ENCODE peak calls at places on chromosomes 13 and 19, in seven cellular contexts. One of them, this sample, is unnamed.

GRCh38 chr19:48338802-48339660 is 13.7 kb downstream of the EMP3 start:
- DNase-seq in neural progenitor cell: no peak
- DNase-seq in HuH-7.5: no peak
- DNase-seq in T1000: no peak
- DNase-seq in HEK293T: no peak
- DNase-seq in adipocyte: no peak
- DNase-seq in omental fat pad: no peak
- DNase-seq in this sample: peak; percentile 33

GRCh38 chr19:51101171-51101865 is 6.9 kb downstream of the CTU1 start:
- DNase-seq in neural progenitor cell: no peak
- DNase-seq in HuH-7.5: no peak
- DNase-seq in T1000: no peak
- DNase-seq in HEK293T: no peak
- DNase-seq in adipocyte: no peak
- DNase-seq in omental fat pad: no peak
- DNase-seq in this sample: no peak

GRCh38 chr13:46160474-46161066 is 21.4 kb downstream of the LCP1 start:
- DNase-seq in neural progenitor cell: peak; percentile 53
- DNase-seq in HuH-7.5: peak; percentile 68
- DNase-seq in T1000: no peak
- DNase-seq in HEK293T: peak; percentile 68
- DNase-seq in adipocyte: peak; percentile 75
- DNase-seq in omental fat pad: no peak
- DNase-seq in this sample: peak; percentile 85

GRCh38 chr13:95020298-95020987 is 280.8 kb downstream of the ABCC4 start:
- DNase-seq in neural progenitor cell: no peak
- DNase-seq in HuH-7.5: no peak
- DNase-seq in T1000: no peak
- DNase-seq in HEK293T: no peak
- DNase-seq in adipocyte: no peak
- DNase-seq in omental fat pad: no peak
- DNase-seq in this sample: no peak

GRCh38 chr19:35045667-35046300 is 4.3 kb downstream of the HPN start:
- DNase-seq in neural progenitor cell: peak; percentile 55
- DNase-seq in HuH-7.5: no peak
- DNase-seq in T1000: no peak
- DNase-seq in HEK293T: peak; percentile 40
- DNase-seq in adipocyte: no peak
- DNase-seq in omental fat pad: no peak
- DNase-seq in this sample: peak; percentile 36

GRCh38 chr19:42281175-42282035 is 12.4 kb downstream of the CIC start:
- DNase-seq in neural progenitor cell: peak; percentile 58
- DNase-seq in HuH-7.5: no peak
- DNase-seq in T1000: peak; percentile 14
- DNase-seq in HEK293T: no peak
- DNase-seq in adipocyte: peak; percentile 69
- DNase-seq in omental fat pad: no peak
- DNase-seq in this sample: peak; percentile 72

GRCh38 chr13:83350569-83350968 is 531.7 kb downstream of the SLITRK1 start:
- DNase-seq in neural progenitor cell: no peak
- DNase-seq in HuH-7.5: no peak
- DNase-seq in T1000: no peak
- DNase-seq in HEK293T: no peak
- DNase-seq in adipocyte: peak; percentile 42
- DNase-seq in omental fat pad: no peak
- DNase-seq in this sample: no peak

GRCh38 chr19:49930483-49931011 is 1.2 kb upstream of the NUP62 start:
- DNase-seq in neural progenitor cell: no peak
- DNase-seq in HuH-7.5: no peak
- DNase-seq in T1000: no peak
- DNase-seq in HEK293T: no peak
- DNase-seq in adipocyte: peak; percentile 24
- DNase-seq in omental fat pad: no peak
- DNase-seq in this sample: no peak

GRCh38 chr19:32362318-32362691 is 16.9 kb downstream of the ZNF507 start:
- DNase-seq in neural progenitor cell: no peak
- DNase-seq in HuH-7.5: no peak
- DNase-seq in T1000: no peak
- DNase-seq in HEK293T: no peak
- DNase-seq in adipocyte: no peak
- DNase-seq in omental fat pad: no peak
- DNase-seq in this sample: no peak

GRCh38 chr13:83980322-83980721 is 98.0 kb upstream of the SLITRK1 start:
- DNase-seq in neural progenitor cell: no peak
- DNase-seq in HuH-7.5: no peak
- DNase-seq in T1000: no peak
- DNase-seq in HEK293T: no peak
- DNase-seq in adipocyte: no peak
- DNase-seq in omental fat pad: no peak
- DNase-seq in this sample: no peak

GRCh38 chr19:42412661-42413076 is 14.5 kb downstream of the LIPE start:
- DNase-seq in neural progenitor cell: no peak
- DNase-seq in HuH-7.5: no peak
- DNase-seq in T1000: no peak
- DNase-seq in HEK293T: no peak
- DNase-seq in adipocyte: no peak
- DNase-seq in omental fat pad: no peak
- DNase-seq in this sample: no peak

GRCh38 chr13:95842898-95843297 is 166.0 kb downstream of the DNAJC3 start:
- DNase-seq in neural progenitor cell: no peak
- DNase-seq in HuH-7.5: no peak
- DNase-seq in T1000: no peak
- DNase-seq in HEK293T: no peak
- DNase-seq in adipocyte: no peak
- DNase-seq in omental fat pad: no peak
- DNase-seq in this sample: no peak

GRCh38 chr19:33805313-33805712 is 8.6 kb downstream of the KCTD15 start:
- DNase-seq in neural progenitor cell: no peak
- DNase-seq in HuH-7.5: no peak
- DNase-seq in T1000: no peak
- DNase-seq in HEK293T: no peak
- DNase-seq in adipocyte: no peak
- DNase-seq in omental fat pad: no peak
- DNase-seq in this sample: no peak

GRCh38 chr13:20685042-20685441 is 18.5 kb upstream of the IL17D start:
- DNase-seq in neural progenitor cell: no peak
- DNase-seq in HuH-7.5: no peak
- DNase-seq in T1000: no peak
- DNase-seq in HEK293T: no peak
- DNase-seq in adipocyte: no peak
- DNase-seq in omental fat pad: no peak
- DNase-seq in this sample: no peak

GRCh38 chr13:67075239-67075638 is 154.9 kb downstream of the PCDH9 start:
- DNase-seq in neural progenitor cell: no peak
- DNase-seq in HuH-7.5: no peak
- DNase-seq in T1000: no peak
- DNase-seq in HEK293T: no peak
- DNase-seq in adipocyte: peak; percentile 24
- DNase-seq in omental fat pad: no peak
- DNase-seq in this sample: peak; percentile 53

GRCh38 chr19:45779231-45780145 is 2.8 kb downstream of the DMPK start:
- DNase-seq in neural progenitor cell: peak; percentile 96
- DNase-seq in HuH-7.5: peak; percentile 96
- DNase-seq in T1000: peak; percentile 10
- DNase-seq in HEK293T: peak; percentile 95
- DNase-seq in adipocyte: peak; percentile 57
- DNase-seq in omental fat pad: peak; percentile 91
- DNase-seq in this sample: peak; percentile 94

GRCh38 chr19:45863840-45864628 is at the start of gene FOXA3:
- DNase-seq in neural progenitor cell: peak; percentile 88
- DNase-seq in HuH-7.5: peak; percentile 94
- DNase-seq in T1000: no peak
- DNase-seq in HEK293T: peak; percentile 71
- DNase-seq in adipocyte: peak; percentile 65
- DNase-seq in omental fat pad: no peak
- DNase-seq in this sample: peak; percentile 78

GRCh38 chr13:42394361-42395065 is 122.6 kb downstream of the AKAP11 start:
- DNase-seq in neural progenitor cell: no peak
- DNase-seq in HuH-7.5: no peak
- DNase-seq in T1000: no peak
- DNase-seq in HEK293T: no peak
- DNase-seq in adipocyte: no peak
- DNase-seq in omental fat pad: no peak
- DNase-seq in this sample: no peak

GRCh38 chr13:42047561-42048322 is 706 bp upstream of the DGKH start:
- DNase-seq in neural progenitor cell: peak; percentile 79
- DNase-seq in HuH-7.5: peak; percentile 57
- DNase-seq in T1000: no peak
- DNase-seq in HEK293T: peak; percentile 44
- DNase-seq in adipocyte: peak; percentile 80
- DNase-seq in omental fat pad: peak; percentile 28
- DNase-seq in this sample: peak; percentile 75

GRCh38 chr13:68540244-68540643 is 1310.1 kb upstream of the PCDH9 start:
- DNase-seq in neural progenitor cell: no peak
- DNase-seq in HuH-7.5: no peak
- DNase-seq in T1000: no peak
- DNase-seq in HEK293T: no peak
- DNase-seq in adipocyte: no peak
- DNase-seq in omental fat pad: no peak
- DNase-seq in this sample: no peak

GRCh38 chr19:36489920-36490415 is 607 bp upstream of the ZNF566 start:
- DNase-seq in neural progenitor cell: peak; percentile 96
- DNase-seq in HuH-7.5: peak; percentile 90
- DNase-seq in T1000: no peak
- DNase-seq in HEK293T: peak; percentile 81
- DNase-seq in adipocyte: no peak
- DNase-seq in omental fat pad: peak; percentile 38
- DNase-seq in this sample: peak; percentile 99

GRCh38 chr19:46617566-46618079 is 7.3 kb downstream of the PTGIR start:
- DNase-seq in neural progenitor cell: no peak
- DNase-seq in HuH-7.5: no peak
- DNase-seq in T1000: no peak
- DNase-seq in HEK293T: no peak
- DNase-seq in adipocyte: no peak
- DNase-seq in omental fat pad: no peak
- DNase-seq in this sample: no peak

GRCh38 chr13:109971006-109971744 is 184.8 kb upstream of the IRS2 start:
- DNase-seq in neural progenitor cell: no peak
- DNase-seq in HuH-7.5: no peak
- DNase-seq in T1000: no peak
- DNase-seq in HEK293T: no peak
- DNase-seq in adipocyte: peak; percentile 3
- DNase-seq in omental fat pad: no peak
- DNase-seq in this sample: no peak

GRCh38 chr13:90622547-90622946 is 724.9 kb upstream of the MIR17HG start:
- DNase-seq in neural progenitor cell: no peak
- DNase-seq in HuH-7.5: no peak
- DNase-seq in T1000: no peak
- DNase-seq in HEK293T: no peak
- DNase-seq in adipocyte: peak; percentile 4
- DNase-seq in omental fat pad: no peak
- DNase-seq in this sample: no peak

GRCh38 chr19:53792721-53793433 is 31.2 kb downstream of the NLRP12 start:
- DNase-seq in neural progenitor cell: peak; percentile 92
- DNase-seq in HuH-7.5: peak; percentile 77
- DNase-seq in T1000: peak; percentile 56
- DNase-seq in HEK293T: peak; percentile 84
- DNase-seq in adipocyte: peak; percentile 91
- DNase-seq in omental fat pad: peak; percentile 68
- DNase-seq in this sample: peak; percentile 88

GRCh38 chr19:10760268-10760944 is 42.5 kb downstream of the DNM2 start:
- DNase-seq in neural progenitor cell: no peak
- DNase-seq in HuH-7.5: no peak
- DNase-seq in T1000: no peak
- DNase-seq in HEK293T: peak; percentile 47
- DNase-seq in adipocyte: peak; percentile 22
- DNase-seq in omental fat pad: no peak
- DNase-seq in this sample: peak; percentile 58

GRCh38 chr19:5983367-5983955 is 5.5 kb upstream of the RANBP3 start:
- DNase-seq in neural progenitor cell: no peak
- DNase-seq in HuH-7.5: no peak
- DNase-seq in T1000: no peak
- DNase-seq in HEK293T: no peak
- DNase-seq in adipocyte: no peak
- DNase-seq in omental fat pad: no peak
- DNase-seq in this sample: no peak

GRCh38 chr13:100876044-100876403 is 201.4 kb upstream of the TMTC4 start:
- DNase-seq in neural progenitor cell: no peak
- DNase-seq in HuH-7.5: no peak
- DNase-seq in T1000: no peak
- DNase-seq in HEK293T: no peak
- DNase-seq in adipocyte: no peak
- DNase-seq in omental fat pad: no peak
- DNase-seq in this sample: no peak

GRCh38 chr13:59677966-59678814 is 485.5 kb downstream of the DIAPH3 start:
- DNase-seq in neural progenitor cell: peak; percentile 65
- DNase-seq in HuH-7.5: peak; percentile 28
- DNase-seq in T1000: no peak
- DNase-seq in HEK293T: peak; percentile 25
- DNase-seq in adipocyte: peak; percentile 80
- DNase-seq in omental fat pad: no peak
- DNase-seq in this sample: peak; percentile 86

GRCh38 chr13:100273576-100273975 is 184.7 kb downstream of the PCCA start:
- DNase-seq in neural progenitor cell: no peak
- DNase-seq in HuH-7.5: no peak
- DNase-seq in T1000: no peak
- DNase-seq in HEK293T: no peak
- DNase-seq in adipocyte: no peak
- DNase-seq in omental fat pad: no peak
- DNase-seq in this sample: no peak

GRCh38 chr13:84870190-84870589 is 929.0 kb downstream of the SLITRK6 start:
- DNase-seq in neural progenitor cell: no peak
- DNase-seq in HuH-7.5: no peak
- DNase-seq in T1000: no peak
- DNase-seq in HEK293T: peak; percentile 32
- DNase-seq in adipocyte: no peak
- DNase-seq in omental fat pad: no peak
- DNase-seq in this sample: no peak

GRCh38 chr13:48976677-48977625 is 1.2 kb downstream of the FNDC3A start:
- DNase-seq in neural progenitor cell: no peak
- DNase-seq in HuH-7.5: peak; percentile 40
- DNase-seq in T1000: no peak
- DNase-seq in HEK293T: no peak
- DNase-seq in adipocyte: peak; percentile 50
- DNase-seq in omental fat pad: no peak
- DNase-seq in this sample: peak; percentile 51

GRCh38 chr13:29582171-29582570 is 13.3 kb downstream of the SLC7A1 start:
- DNase-seq in neural progenitor cell: no peak
- DNase-seq in HuH-7.5: no peak
- DNase-seq in T1000: no peak
- DNase-seq in HEK293T: no peak
- DNase-seq in adipocyte: no peak
- DNase-seq in omental fat pad: no peak
- DNase-seq in this sample: no peak

GRCh38 chr13:46168341-46168740 is 13.6 kb downstream of the LCP1 start:
- DNase-seq in neural progenitor cell: no peak
- DNase-seq in HuH-7.5: no peak
- DNase-seq in T1000: no peak
- DNase-seq in HEK293T: no peak
- DNase-seq in adipocyte: no peak
- DNase-seq in omental fat pad: no peak
- DNase-seq in this sample: no peak

GRCh38 chr19:30087381-30088138 is 145.5 kb downstream of the URI1 start:
- DNase-seq in neural progenitor cell: no peak
- DNase-seq in HuH-7.5: no peak
- DNase-seq in T1000: no peak
- DNase-seq in HEK293T: no peak
- DNase-seq in adipocyte: no peak
- DNase-seq in omental fat pad: no peak
- DNase-seq in this sample: no peak

GRCh38 chr19:13887529-13887928 is 10.6 kb downstream of the NANOS3 start:
- DNase-seq in neural progenitor cell: no peak
- DNase-seq in HuH-7.5: no peak
- DNase-seq in T1000: no peak
- DNase-seq in HEK293T: no peak
- DNase-seq in adipocyte: no peak
- DNase-seq in omental fat pad: no peak
- DNase-seq in this sample: no peak

GRCh38 chr13:76894401-76895110 is 8.4 kb upstream of the KCTD12 start:
- DNase-seq in neural progenitor cell: no peak
- DNase-seq in HuH-7.5: no peak
- DNase-seq in T1000: no peak
- DNase-seq in HEK293T: no peak
- DNase-seq in adipocyte: no peak
- DNase-seq in omental fat pad: no peak
- DNase-seq in this sample: no peak

This sample was measured in NCI-H82.